ENCODE peak calls at places on chromosomes 5 and 9, in seven cellular contexts. Q is activated T-cell treated with anti-CD3 and anti-CD28 coated beads, Interleukin-2, amount 50 U/mL, for 48 hours; M is dermis blood vessel endothelial cell; A is H1; B is heart right ventricle; G is pons; W is GM23338. H is an unnamed sample.

GRCh38 chr9:112233769-112234168 is 58.7 kb upstream of the SUSD1 start:
- DNase-seq in A (no peak), M (no peak), W (no peak), B (no peak), G (no peak), Q (no peak), H (peak)

GRCh38 chr5:91048073-91048472 is 335.0 kb downstream of the ARRDC3 start:
- DNase-seq in W (no peak), M (no peak), G (no peak), Q (no peak), A (no peak), B (no peak), H (peak)

GRCh38 chr9:99431103-99431502 is 209.0 kb downstream of the SEC61B start:
- DNase-seq in G (peak), B (peak), M (peak), W (no peak), Q (no peak), A (no peak), H (peak)

GRCh38 chr5:170477906-170478305 is 25.9 kb upstream of the KCNIP1 start:
- DNase-seq in W (no peak), A (peak), G (no peak), M (no peak), B (no peak), Q (no peak), H (no peak)

GRCh38 chr5:126808619-126809018 is 31.7 kb downstream of the LMNB1 start:
- DNase-seq in G (peak), Q (no peak), B (no peak), A (no peak), M (peak), W (peak), H (peak)

GRCh38 chr9:105241356-105242043 is 3.0 kb upstream of the SLC44A1 start:
- DNase-seq in Q (no peak), A (no peak), B (no peak), M (no peak), G (no peak), W (peak), H (no peak)

GRCh38 chr9:69516353-69517322 is 155.5 kb downstream of the APBA1 start:
- DNase-seq in Q (no peak), M (no peak), G (no peak), W (no peak), A (no peak), B (no peak), H (no peak)

GRCh38 chr9:85610074-85610855 is 131.5 kb downstream of the AGTPBP1 start:
- DNase-seq in A (no peak), B (peak), G (peak), M (peak), Q (no peak), W (peak), H (peak)

GRCh38 chr9:136095028-136095494 is at the start of gene NACC2:
- DNase-seq in B (peak), W (peak), Q (peak), A (no peak), M (peak), G (no peak), H (peak)

GRCh38 chr9:127946728-127947127 is 9.1 kb upstream of the DPM2 start:
- DNase-seq in W (no peak), G (peak), A (no peak), Q (no peak), B (no peak), M (no peak), H (no peak)

GRCh38 chr9:130632841-130633240 is 31.6 kb upstream of the PRDM12 start:
- DNase-seq in Q (no peak), M (no peak), G (no peak), W (no peak), A (no peak), B (no peak), H (no peak)

GRCh38 chr5:180387798-180388197 is 34.7 kb upstream of the GFPT2 start:
- DNase-seq in A (no peak), W (no peak), B (no peak), Q (no peak), M (no peak), G (no peak), H (peak)

GRCh38 chr9:124259273-124260078 is 1.7 kb downstream of the NEK6 start:
- DNase-seq in A (no peak), Q (no peak), B (peak), G (no peak), W (no peak), M (peak), H (peak)

GRCh38 chr5:94395468-94395867 is 222.9 kb downstream of the KIAA0825 start:
- DNase-seq in M (no peak), Q (no peak), A (no peak), B (no peak), W (no peak), G (no peak), H (no peak)

GRCh38 chr5:175878021-175878420 is 6.6 kb downstream of the CPLX2 start:
- DNase-seq in B (no peak), G (no peak), M (no peak), W (no peak), Q (no peak), A (no peak), H (no peak)

GRCh38 chr5:74885170-74885569 is 19.0 kb upstream of the FAM169A start:
- DNase-seq in G (no peak), M (no peak), Q (no peak), A (no peak), W (no peak), B (no peak), H (no peak)

GRCh38 chr9:33752130-33752637 is 43.2 kb upstream of the PRSS3 start:
- DNase-seq in B (no peak), A (no peak), G (no peak), Q (no peak), W (no peak), M (no peak), H (no peak)

GRCh38 chr5:61809651-61810050 is 477.6 kb downstream of the ZSWIM6 start:
- DNase-seq in Q (no peak), B (no peak), W (no peak), A (no peak), M (no peak), G (no peak), H (no peak)

GRCh38 chr9:111825468-111826145 is 30.9 kb upstream of the SHOC1 start:
- DNase-seq in Q (no peak), M (peak), G (no peak), B (no peak), A (no peak), W (no peak), H (peak)

GRCh38 chr5:180161420-180162303 is 47.3 kb downstream of the RASGEF1C start:
- DNase-seq in Q (no peak), W (peak), B (no peak), G (peak), M (no peak), A (no peak), H (no peak)

GRCh38 chr9:92736816-92737606 is 27.6 kb downstream of the BICD2 start:
- DNase-seq in B (no peak), Q (no peak), G (no peak), M (no peak), W (no peak), A (no peak), H (no peak)

GRCh38 chr5:156201793-156202388 is 125.1 kb upstream of the SGCD start:
- DNase-seq in G (peak), B (no peak), M (no peak), W (no peak), A (no peak), Q (no peak), H (peak)

GRCh38 chr5:90944116-90944515 is 385.5 kb downstream of the ADGRV1 start:
- DNase-seq in B (no peak), W (no peak), M (no peak), G (no peak), Q (no peak), A (no peak), H (peak)

GRCh38 chr5:10678236-10678635 is 82.8 kb downstream of the DAP start:
- DNase-seq in M (no peak), B (no peak), A (no peak), G (no peak), W (no peak), Q (no peak), H (no peak)

GRCh38 chr9:72816666-72817065 is 136.2 kb downstream of the ALDH1A1 start:
- DNase-seq in M (no peak), W (no peak), B (no peak), A (no peak), Q (no peak), G (no peak), H (no peak)

GRCh38 chr9:135394131-135394530 is 85.5 kb upstream of the PPP1R26 start:
- DNase-seq in M (no peak), W (no peak), A (no peak), G (no peak), Q (no peak), B (no peak), H (no peak)

GRCh38 chr5:171861383-171861782 is 75.8 kb downstream of the SMIM23 start:
- DNase-seq in Q (no peak), A (no peak), B (no peak), G (no peak), M (no peak), W (no peak), H (peak)

GRCh38 chr5:13708906-13709305 is 235.6 kb downstream of the DNAH5 start:
- DNase-seq in M (no peak), B (no peak), Q (no peak), A (no peak), G (no peak), W (no peak), H (no peak)

GRCh38 chr5:170216262-170216864 is 16.4 kb upstream of the C5orf58 start:
- DNase-seq in Q (no peak), B (peak), A (no peak), G (peak), W (peak), M (peak), H (peak)

GRCh38 chr9:6667633-6668280 is 22.2 kb upstream of the GLDC start:
- DNase-seq in M (peak), A (no peak), W (peak), B (no peak), Q (peak), G (peak), H (peak)

GRCh38 chr5:161745392-161745791 is 59.9 kb downstream of the GABRA6 start:
- DNase-seq in M (no peak), W (no peak), A (no peak), G (no peak), B (no peak), Q (no peak), H (no peak)

GRCh38 chr5:134289509-134290113 is 63.7 kb upstream of the PPP2CA start:
- DNase-seq in M (peak), Q (peak), G (peak), B (peak), A (peak), W (peak), H (peak)

H was measured in iris pigment epithelial cell.